ENCODE peak calls at places on chromosome 18, in four cellular contexts. Y is GM10248; Q is effector CD8-positive, alpha-beta T cell; R is COLO829. S is an unnamed sample.

GRCh38 chr18:48992791-48993555 is 42.2 kb upstream of the SMAD7 start:
- DNase-seq in Q (no peak), R (no peak), Y (peak), S (no peak)

GRCh38 chr18:45212186-45213039 is 402.9 kb upstream of the SLC14A2 start:
- DNase-seq in R (peak), Q (peak), Y (peak), S (peak)

GRCh38 chr18:4734021-4734420 is 278.9 kb upstream of the DLGAP1 start:
- DNase-seq in Q (no peak), R (no peak), Y (no peak), S (no peak)

GRCh38 chr18:74196220-74197119 is 48.1 kb downstream of the TIMM21 start:
- DNase-seq in Q (peak), Y (peak), R (peak), S (peak)

GRCh38 chr18:5417342-5417741 is 121.8 kb upstream of the ZBTB14 start:
- DNase-seq in R (no peak), Y (no peak), Q (no peak), S (no peak)

GRCh38 chr18:46732201-46732600 is 24.7 kb downstream of the ST8SIA5 start:
- DNase-seq in Y (no peak), R (no peak), Q (no peak), S (no peak)

GRCh38 chr18:62128157-62128556 is 58.7 kb downstream of the PIGN start:
- DNase-seq in Y (no peak), Q (no peak), R (peak), S (no peak)

GRCh38 chr18:24595556-24595955 is 135.1 kb downstream of the HRH4 start:
- DNase-seq in Y (no peak), R (no peak), Q (no peak), S (no peak)

GRCh38 chr18:2654828-2655152 is 736 bp upstream of the SMCHD1 start:
- DNase-seq in Q (no peak), Y (no peak), R (no peak), S (no peak)

GRCh38 chr18:31498450-31499156 is 626 bp downstream of the DSG2 start:
- DNase-seq in R (no peak), Q (no peak), Y (no peak), S (no peak)

GRCh38 chr18:471701-472100 is 28.8 kb downstream of the COLEC12 start:
- DNase-seq in Y (no peak), R (no peak), Q (no peak), S (no peak)

GRCh38 chr18:75215663-75216062 is 5.1 kb downstream of the TSHZ1 start:
- DNase-seq in R (no peak), Q (no peak), Y (no peak), S (peak)

GRCh38 chr18:6616981-6617380 is 112.5 kb upstream of the ARHGAP28 start:
- DNase-seq in Y (no peak), Q (no peak), R (no peak), S (no peak)

GRCh38 chr18:58766164-58766563 is 94.9 kb downstream of the MALT1 start:
- DNase-seq in R (no peak), Q (no peak), Y (no peak), S (no peak)

GRCh38 chr18:44729631-44730101 is 49.0 kb downstream of the SETBP1 start:
- DNase-seq in R (no peak), Q (no peak), Y (no peak), S (no peak)

GRCh38 chr18:24208270-24209035 is 69.6 kb downstream of the CABYR start:
- DNase-seq in R (peak), Q (no peak), Y (no peak), S (no peak)

GRCh38 chr18:37012452-37012851 is 183.5 kb downstream of the KIAA1328 start:
- DNase-seq in Y (no peak), Q (no peak), R (no peak), S (no peak)

S was measured in DMS153.